ENCODE peak calls at places on chromosomes 13 and 19, in nine cellular contexts. One of them, this sample, is unnamed.

GRCh38 chr19:19297759-19298158 is 22.6 kb downstream of the SUGP1 start:
- DNase-seq in breast epithelium: no peak
- DNase-seq in endothelial cell: no peak
- DNase-seq in BJ: no peak
- DNase-seq in heart right ventricle: peak
- DNase-seq in thoracic aorta: no peak
- DNase-seq in fibroblast of pulmonary artery: no peak
- DNase-seq in brain microvascular endothelial cell: no peak
- DNase-seq in chondrocyte: no peak
- DNase-seq in this sample: no peak

GRCh38 chr19:49165865-49166301 is 8.3 kb downstream of the TRPM4 start:
- DNase-seq in fibroblast of pulmonary artery: no peak
- DNase-seq in breast epithelium: no peak
- DNase-seq in BJ: no peak
- DNase-seq in chondrocyte: no peak
- DNase-seq in endothelial cell: no peak
- DNase-seq in thoracic aorta: no peak
- DNase-seq in heart right ventricle: no peak
- DNase-seq in brain microvascular endothelial cell: no peak
- DNase-seq in this sample: no peak

GRCh38 chr19:5561559-5561958 is 6.2 kb downstream of the TINCR start:
- DNase-seq in thoracic aorta: no peak
- DNase-seq in heart right ventricle: no peak
- DNase-seq in BJ: no peak
- DNase-seq in endothelial cell: no peak
- DNase-seq in chondrocyte: no peak
- DNase-seq in brain microvascular endothelial cell: no peak
- DNase-seq in breast epithelium: no peak
- DNase-seq in fibroblast of pulmonary artery: no peak
- DNase-seq in this sample: no peak

GRCh38 chr19:30539315-30539714 is 167.1 kb downstream of the ZNF536 start:
- DNase-seq in fibroblast of pulmonary artery: no peak
- DNase-seq in BJ: no peak
- DNase-seq in brain microvascular endothelial cell: no peak
- DNase-seq in endothelial cell: no peak
- DNase-seq in chondrocyte: no peak
- DNase-seq in breast epithelium: no peak
- DNase-seq in heart right ventricle: no peak
- DNase-seq in thoracic aorta: no peak
- DNase-seq in this sample: no peak

GRCh38 chr13:100751826-100752225 is 77.2 kb upstream of the TMTC4 start:
- DNase-seq in heart right ventricle: no peak
- DNase-seq in breast epithelium: no peak
- DNase-seq in brain microvascular endothelial cell: no peak
- DNase-seq in BJ: no peak
- DNase-seq in chondrocyte: no peak
- DNase-seq in fibroblast of pulmonary artery: no peak
- DNase-seq in endothelial cell: no peak
- DNase-seq in thoracic aorta: no peak
- DNase-seq in this sample: no peak

GRCh38 chr13:27556109-27556508 is 64.2 kb downstream of the LNX2 start:
- DNase-seq in BJ: no peak
- DNase-seq in brain microvascular endothelial cell: peak
- DNase-seq in breast epithelium: no peak
- DNase-seq in fibroblast of pulmonary artery: peak
- DNase-seq in endothelial cell: no peak
- DNase-seq in heart right ventricle: peak
- DNase-seq in chondrocyte: no peak
- DNase-seq in thoracic aorta: no peak
- DNase-seq in this sample: no peak

GRCh38 chr13:109918179-109918651 is 131.8 kb upstream of the IRS2 start:
- DNase-seq in thoracic aorta: no peak
- DNase-seq in heart right ventricle: no peak
- DNase-seq in fibroblast of pulmonary artery: no peak
- DNase-seq in BJ: no peak
- DNase-seq in chondrocyte: no peak
- DNase-seq in brain microvascular endothelial cell: peak
- DNase-seq in endothelial cell: no peak
- DNase-seq in breast epithelium: no peak
- DNase-seq in this sample: peak

GRCh38 chr19:755063-755462 is 4.2 kb downstream of the MISP start:
- DNase-seq in fibroblast of pulmonary artery: no peak
- DNase-seq in heart right ventricle: no peak
- DNase-seq in thoracic aorta: no peak
- DNase-seq in endothelial cell: no peak
- DNase-seq in BJ: no peak
- DNase-seq in breast epithelium: no peak
- DNase-seq in chondrocyte: peak
- DNase-seq in brain microvascular endothelial cell: no peak
- DNase-seq in this sample: no peak

GRCh38 chr19:47023448-47023794 is 3.8 kb downstream of the NPAS1 start:
- DNase-seq in chondrocyte: no peak
- DNase-seq in BJ: no peak
- DNase-seq in endothelial cell: no peak
- DNase-seq in thoracic aorta: no peak
- DNase-seq in heart right ventricle: no peak
- DNase-seq in breast epithelium: no peak
- DNase-seq in brain microvascular endothelial cell: no peak
- DNase-seq in fibroblast of pulmonary artery: no peak
- DNase-seq in this sample: no peak

GRCh38 chr13:76715621-76716020 is 170.6 kb downstream of the KCTD12 start:
- DNase-seq in endothelial cell: no peak
- DNase-seq in breast epithelium: no peak
- DNase-seq in fibroblast of pulmonary artery: no peak
- DNase-seq in thoracic aorta: no peak
- DNase-seq in heart right ventricle: no peak
- DNase-seq in chondrocyte: no peak
- DNase-seq in brain microvascular endothelial cell: no peak
- DNase-seq in BJ: no peak
- DNase-seq in this sample: no peak

GRCh38 chr13:82713681-82714405 is 1168.4 kb downstream of the SLITRK1 start:
- DNase-seq in endothelial cell: no peak
- DNase-seq in chondrocyte: no peak
- DNase-seq in fibroblast of pulmonary artery: peak
- DNase-seq in thoracic aorta: no peak
- DNase-seq in BJ: peak
- DNase-seq in breast epithelium: no peak
- DNase-seq in brain microvascular endothelial cell: peak
- DNase-seq in heart right ventricle: no peak
- DNase-seq in this sample: no peak

GRCh38 chr19:50414850-50415660 is 3.7 kb upstream of the SPIB start:
- DNase-seq in endothelial cell: peak
- DNase-seq in heart right ventricle: peak
- DNase-seq in brain microvascular endothelial cell: peak
- DNase-seq in BJ: no peak
- DNase-seq in thoracic aorta: no peak
- DNase-seq in fibroblast of pulmonary artery: peak
- DNase-seq in chondrocyte: no peak
- DNase-seq in breast epithelium: no peak
- DNase-seq in this sample: peak

GRCh38 chr13:32284927-32285632 is 30.1 kb downstream of the ZAR1L start:
- DNase-seq in thoracic aorta: no peak
- DNase-seq in BJ: peak
- DNase-seq in fibroblast of pulmonary artery: peak
- DNase-seq in chondrocyte: no peak
- DNase-seq in heart right ventricle: peak
- DNase-seq in breast epithelium: no peak
- DNase-seq in endothelial cell: no peak
- DNase-seq in brain microvascular endothelial cell: peak
- DNase-seq in this sample: no peak

GRCh38 chr19:42214810-42215209 is 2.7 kb downstream of the DEDD2 start:
- DNase-seq in chondrocyte: no peak
- DNase-seq in thoracic aorta: no peak
- DNase-seq in brain microvascular endothelial cell: no peak
- DNase-seq in heart right ventricle: no peak
- DNase-seq in BJ: no peak
- DNase-seq in fibroblast of pulmonary artery: no peak
- DNase-seq in breast epithelium: no peak
- DNase-seq in endothelial cell: no peak
- DNase-seq in this sample: no peak

GRCh38 chr19:5367530-5368133 is 27.0 kb upstream of the PTPRS start:
- DNase-seq in thoracic aorta: no peak
- DNase-seq in breast epithelium: no peak
- DNase-seq in chondrocyte: no peak
- DNase-seq in brain microvascular endothelial cell: no peak
- DNase-seq in endothelial cell: no peak
- DNase-seq in BJ: no peak
- DNase-seq in fibroblast of pulmonary artery: no peak
- DNase-seq in heart right ventricle: no peak
- DNase-seq in this sample: no peak

DNA sequence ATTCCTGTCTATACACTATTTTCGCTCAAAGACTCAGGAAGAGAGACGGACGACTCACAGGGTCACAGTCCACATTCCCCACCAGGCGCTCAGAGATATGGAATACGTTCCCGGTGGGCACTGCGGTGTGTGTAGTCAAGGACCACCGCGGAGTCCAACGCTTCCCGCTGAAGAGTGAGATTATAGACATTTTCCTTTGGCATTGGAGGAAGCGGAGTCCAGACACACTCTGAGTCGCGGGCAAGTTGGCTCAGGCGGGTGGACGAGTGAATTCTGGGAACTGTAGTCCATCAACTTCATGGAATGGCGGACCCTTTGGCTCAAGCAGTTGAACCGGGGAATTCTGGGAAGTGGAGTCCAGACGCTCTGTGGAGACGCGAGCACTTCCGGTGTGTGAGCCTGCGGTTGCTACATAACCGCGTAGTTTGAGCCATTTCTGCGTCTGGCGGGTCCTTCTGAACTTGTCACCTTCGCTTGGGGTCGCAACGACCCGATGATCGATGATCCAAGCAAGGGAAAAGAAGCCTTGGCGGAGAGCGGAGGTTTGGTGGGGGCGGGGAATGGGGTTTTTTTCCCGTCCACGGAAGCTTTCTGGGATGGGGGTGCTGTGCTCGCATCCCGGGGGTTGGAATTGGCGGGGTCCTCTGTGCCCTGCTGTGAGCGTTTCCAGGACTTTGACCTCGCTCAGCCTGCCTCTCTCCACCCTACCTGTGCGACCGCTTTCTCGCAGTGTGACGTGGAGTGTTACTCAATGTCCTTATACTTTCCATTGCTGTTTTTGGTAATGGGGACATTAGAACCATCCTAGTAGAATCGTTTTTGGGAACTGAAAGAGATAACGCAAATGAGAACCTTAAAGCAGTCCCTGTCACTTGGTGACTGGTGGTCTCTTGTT is at the start of gene ZNF230:
- DNase-seq in endothelial cell: peak
- DNase-seq in chondrocyte: peak
- DNase-seq in BJ: peak
- DNase-seq in heart right ventricle: peak
- DNase-seq in fibroblast of pulmonary artery: peak
- DNase-seq in thoracic aorta: peak
- DNase-seq in breast epithelium: peak
- DNase-seq in brain microvascular endothelial cell: peak
- DNase-seq in this sample: peak
- TF ChIP-seq CTCF in endothelial cell: no peak
- TF ChIP-seq CTCF in chondrocyte: no peak
- TF ChIP-seq CTCF in BJ: no peak
- TF ChIP-seq CTCF in heart right ventricle: no peak
- TF ChIP-seq CTCF in fibroblast of pulmonary artery: no peak
- TF ChIP-seq CTCF in thoracic aorta: no peak
- TF ChIP-seq CTCF in breast epithelium: no peak
- TF ChIP-seq CTCF in brain microvascular endothelial cell: no peak
- TF ChIP-seq CTCF in this sample: no peak

GRCh38 chr19:10378124-10378523 is 2.2 kb downstream of the TYK2 start:
- DNase-seq in chondrocyte: no peak
- DNase-seq in thoracic aorta: no peak
- DNase-seq in breast epithelium: no peak
- DNase-seq in heart right ventricle: no peak
- DNase-seq in endothelial cell: no peak
- DNase-seq in fibroblast of pulmonary artery: no peak
- DNase-seq in BJ: no peak
- DNase-seq in brain microvascular endothelial cell: no peak
- DNase-seq in this sample: no peak
- TF ChIP-seq CTCF in chondrocyte: no peak
- TF ChIP-seq CTCF in thoracic aorta: no peak
- TF ChIP-seq CTCF in breast epithelium: no peak
- TF ChIP-seq CTCF in heart right ventricle: no peak
- TF ChIP-seq CTCF in endothelial cell: no peak
- TF ChIP-seq CTCF in fibroblast of pulmonary artery: no peak
- TF ChIP-seq CTCF in BJ: no peak
- TF ChIP-seq CTCF in brain microvascular endothelial cell: no peak
- TF ChIP-seq CTCF in this sample: no peak

GRCh38 chr13:24882665-24883064 is 118.7 kb downstream of the RNF17 start:
- DNase-seq in endothelial cell: no peak
- DNase-seq in BJ: no peak
- DNase-seq in brain microvascular endothelial cell: no peak
- DNase-seq in breast epithelium: no peak
- DNase-seq in chondrocyte: no peak
- DNase-seq in fibroblast of pulmonary artery: no peak
- DNase-seq in thoracic aorta: no peak
- DNase-seq in heart right ventricle: no peak
- DNase-seq in this sample: no peak
- TF ChIP-seq CTCF in endothelial cell: no peak
- TF ChIP-seq CTCF in BJ: no peak
- TF ChIP-seq CTCF in brain microvascular endothelial cell: no peak
- TF ChIP-seq CTCF in breast epithelium: no peak
- TF ChIP-seq CTCF in chondrocyte: no peak
- TF ChIP-seq CTCF in fibroblast of pulmonary artery: no peak
- TF ChIP-seq CTCF in thoracic aorta: no peak
- TF ChIP-seq CTCF in heart right ventricle: no peak
- TF ChIP-seq CTCF in this sample: no peak

GRCh38 chr13:111505175-111505777 is 184.8 kb downstream of the TEX29 start:
- DNase-seq in BJ: no peak
- DNase-seq in fibroblast of pulmonary artery: no peak
- DNase-seq in thoracic aorta: no peak
- DNase-seq in heart right ventricle: no peak
- DNase-seq in chondrocyte: no peak
- DNase-seq in endothelial cell: peak
- DNase-seq in breast epithelium: peak
- DNase-seq in brain microvascular endothelial cell: no peak
- DNase-seq in this sample: peak
- TF ChIP-seq CTCF in BJ: no peak
- TF ChIP-seq CTCF in fibroblast of pulmonary artery: no peak
- TF ChIP-seq CTCF in thoracic aorta: no peak
- TF ChIP-seq CTCF in heart right ventricle: peak
- TF ChIP-seq CTCF in chondrocyte: peak
- TF ChIP-seq CTCF in endothelial cell: peak
- TF ChIP-seq CTCF in breast epithelium: no peak
- TF ChIP-seq CTCF in brain microvascular endothelial cell: peak
- TF ChIP-seq CTCF in this sample: peak

This sample was measured in NB4.